ENCODE peak calls at places on chromosome 13, in ten cellular contexts. J is OCI-LY7, E is AG10803, D is PC-3, F is HAP-1, G is cardiac fibroblast, M is HCT116, L is fibroblast of mammary gland, I is mesendoderm, Z is epithelial cell of proximal tubule. B is an unnamed sample.

GRCh38 chr13:109842521-109842920 is 56.1 kb upstream of the IRS2 start:
- DNase-seq in J (no peak), E (no peak), D (no peak), F (no peak), G (no peak), M (no peak), L (no peak), I (no peak), Z (no peak), B (no peak)

GRCh38 chr13:99677388-99677951 is 176.2 kb downstream of the TM9SF2 start:
- DNase-seq in J (no peak), E (no peak), D (peak), F (no peak), G (peak), M (no peak), L (peak), I (no peak), Z (no peak), B (no peak)

GRCh38 chr13:75789451-75790197 is 153.5 kb downstream of the LMO7 start:
- DNase-seq in J (no peak), E (no peak), D (no peak), F (no peak), G (peak), M (no peak), L (no peak), I (no peak), Z (no peak), B (no peak)

GRCh38 chr13:96734499-96734898 is 259.8 kb downstream of the OXGR1 start:
- DNase-seq in J (no peak), E (no peak), D (no peak), F (no peak), G (no peak), M (no peak), L (no peak), I (no peak), Z (no peak), B (no peak)

GRCh38 chr13:48662226-48662625 is 8.5 kb downstream of the CYSLTR2 start:
- DNase-seq in J (no peak), E (no peak), D (no peak), F (no peak), G (no peak), M (no peak), L (no peak), I (no peak), Z (no peak), B (no peak)

GRCh38 chr13:73365240-73365639 is 306.4 kb downstream of the KLF5 start:
- DNase-seq in J (no peak), E (no peak), D (peak), F (peak), G (no peak), M (no peak), L (no peak), I (no peak), Z (no peak), B (no peak)

GRCh38 chr13:54261856-54262255 is 1233.2 kb downstream of the OLFM4 start:
- DNase-seq in J (no peak), E (no peak), D (no peak), F (no peak), G (no peak), M (no peak), L (no peak), I (no peak), Z (no peak), B (no peak)

GRCh38 chr13:81048026-81048461 is 707.1 kb upstream of the SPRY2 start:
- DNase-seq in J (no peak), E (no peak), D (no peak), F (no peak), G (no peak), M (no peak), L (no peak), I (no peak), Z (no peak), B (no peak)

GRCh38 chr13:36124236-36124822 is 6.9 kb downstream of the DCLK1 start:
- DNase-seq in J (no peak), E (peak), D (peak), F (no peak), G (peak), M (no peak), L (peak), I (no peak), Z (no peak), B (no peak)

GRCh38 chr13:91292630-91293221 is 54.8 kb upstream of the MIR17HG start:
- DNase-seq in J (no peak), E (no peak), D (no peak), F (peak), G (no peak), M (no peak), L (no peak), I (no peak), Z (no peak), B (no peak)

GRCh38 chr13:31625115-31625514 is 114.2 kb upstream of the RXFP2 start:
- DNase-seq in J (no peak), E (peak), D (peak), F (no peak), G (no peak), M (no peak), L (peak), I (peak), Z (no peak), B (no peak)

GRCh38 chr13:52665325-52665724 is 12.7 kb downstream of the SUGT1 start:
- DNase-seq in J (peak), E (peak), D (peak), F (no peak), G (peak), M (peak), L (peak), I (peak), Z (no peak), B (no peak)

GRCh38 chr13:80664930-80665329 is 324.0 kb upstream of the SPRY2 start:
- DNase-seq in J (no peak), E (no peak), D (no peak), F (no peak), G (peak), M (no peak), L (no peak), I (peak), Z (no peak), B (no peak)

GRCh38 chr13:113064000-113064533 is 41.5 kb upstream of the F7 start:
- DNase-seq in J (no peak), E (no peak), D (no peak), F (no peak), G (no peak), M (no peak), L (no peak), I (no peak), Z (no peak), B (no peak)

GRCh38 chr13:113066142-113066455 is 39.5 kb upstream of the F7 start:
- DNase-seq in J (no peak), E (no peak), D (no peak), F (no peak), G (no peak), M (no peak), L (no peak), I (no peak), Z (no peak), B (no peak)

GRCh38 chr13:113063091-113063491 is 42.5 kb upstream of the F7 start:
- DNase-seq in J (no peak), E (no peak), D (no peak), F (no peak), G (no peak), M (no peak), L (no peak), I (no peak), Z (no peak), B (no peak)

GRCh38 chr13:113065406-113066141 is 40.0 kb upstream of the F7 start:
- DNase-seq in J (no peak), E (no peak), D (no peak), F (no peak), G (no peak), M (no peak), L (peak), I (no peak), Z (no peak), B (no peak)

GRCh38 chr13:113064534-113065405 is 40.8 kb upstream of the F7 start:
- DNase-seq in J (no peak), E (peak), D (peak), F (no peak), G (peak), M (peak), L (peak), I (peak), Z (no peak), B (no peak)
- H3K4me3 ChIP-seq in J (no peak), E (no peak), D (no peak), F (no peak), G (no peak), M (peak), L (peak), I (no peak), Z (no peak), B (no peak)

GRCh38 chr13:111936267-111936925 is 130.6 kb upstream of the SOX1 start:
- DNase-seq in J (no peak), E (no peak), D (no peak), F (no peak), G (no peak), M (no peak), L (no peak), I (no peak), Z (no peak), B (no peak)
- H3K4me3 ChIP-seq in J (no peak), E (no peak), D (no peak), F (no peak), G (no peak), M (no peak), L (no peak), I (no peak), Z (no peak), B (no peak)

GRCh38 chr13:46052314-46053161 is at the start of gene ZC3H13:
- DNase-seq in J (peak), E (peak), D (peak), F (peak), G (peak), M (peak), L (peak), I (peak), Z (peak), B (peak)

GRCh38 chr13:46053162-46054012 is 841 bp upstream of the ZC3H13 start:
- DNase-seq in J (no peak), E (no peak), D (no peak), F (no peak), G (no peak), M (no peak), L (no peak), I (no peak), Z (no peak), B (no peak)

GRCh38 chr13:46045424-46045823 is 7.1 kb downstream of the ZC3H13 start:
- DNase-seq in J (no peak), E (no peak), D (no peak), F (no peak), G (no peak), M (no peak), L (no peak), I (no peak), Z (no peak), B (no peak)

GRCh38 chr13:46051958-46052313 is 610 bp downstream of the ZC3H13 start:
- DNase-seq in J (no peak), E (no peak), D (no peak), F (peak), G (no peak), M (no peak), L (peak), I (peak), Z (no peak), B (no peak)

GRCh38 chr13:46050771-46051170 is 1.8 kb downstream of the ZC3H13 start:
- DNase-seq in J (no peak), E (no peak), D (no peak), F (no peak), G (no peak), M (no peak), L (no peak), I (no peak), Z (no peak), B (no peak)
- H3K4me3 ChIP-seq in J (peak), E (peak), D (peak), F (peak), G (peak), M (no peak), L (peak), I (no peak), Z (peak), B (peak)

GRCh38 chr13:107461751-107462150 is 753.6 kb downstream of the LIG4 start:
- DNase-seq in J (no peak), E (no peak), D (no peak), F (no peak), G (peak), M (no peak), L (no peak), I (no peak), Z (no peak), B (no peak)

GRCh38 chr13:107456431-107456830 is 758.9 kb downstream of the LIG4 start:
- DNase-seq in J (no peak), E (no peak), D (no peak), F (no peak), G (no peak), M (no peak), L (no peak), I (no peak), Z (no peak), B (no peak)

GRCh38 chr13:107457686-107458085 is 757.6 kb downstream of the LIG4 start:
- DNase-seq in J (no peak), E (no peak), D (no peak), F (no peak), G (no peak), M (no peak), L (no peak), I (peak), Z (no peak), B (no peak)

GRCh38 chr13:107459430-107459829 is 755.9 kb downstream of the LIG4 start:
- DNase-seq in J (no peak), E (peak), D (no peak), F (no peak), G (peak), M (no peak), L (no peak), I (no peak), Z (no peak), B (no peak)

DNA sequence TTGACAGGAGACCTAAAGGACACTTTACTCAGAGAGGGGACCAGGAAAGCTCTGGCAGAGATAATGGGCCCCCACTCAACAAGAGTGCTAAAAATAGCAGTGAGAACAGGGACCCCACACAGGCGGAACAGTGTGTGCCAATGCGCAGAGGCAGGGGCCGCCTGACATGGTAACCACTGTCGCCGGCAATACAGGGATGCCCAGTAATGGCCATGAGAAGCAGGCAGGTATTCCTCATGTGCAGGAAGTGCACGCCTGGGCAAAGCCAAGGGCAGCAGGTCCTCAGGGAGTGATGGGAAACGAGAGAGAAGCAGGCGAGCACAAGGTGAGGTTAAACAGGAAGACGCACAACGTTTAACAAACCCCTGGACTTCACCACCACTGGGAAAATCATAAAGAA is 757.1 kb downstream of the LIG4 start:
- DNase-seq in J (no peak), E (no peak), D (no peak), F (no peak), G (no peak), M (no peak), L (no peak), I (no peak), Z (no peak), B (no peak)
- H3K4me3 ChIP-seq in J (no peak), E (no peak), D (no peak), F (no peak), G (no peak), M (no peak), L (no peak), I (no peak), Z (no peak), B (no peak)